ENCODE peak calls at places on chromosomes 2 and 18, in ten cellular contexts. M is left ventricle myocardium inferior, F is A549, H is GM12865, O is kidney, S is astrocyte of the spinal cord, N is Caco-2, Y is natural killer cell, J is AG09309, R is fibroblast of mammary gland. Q is an unnamed sample.

GRCh38 chr2:57544626-57545025 is 502.0 kb upstream of the VRK2 start:
- DNase-seq in M (no peak), F (no peak), H (no peak), O (no peak), S (no peak), N (no peak), Y (no peak), J (no peak), R (no peak), Q (no peak)

GRCh38 chr2:12131975-12132374 is 385.5 kb downstream of the LPIN1 start:
- DNase-seq in M (no peak), F (no peak), H (no peak), O (no peak), S (no peak), N (no peak), Y (no peak), J (peak), R (peak), Q (peak)

GRCh38 chr2:95349568-95350319 is 52.6 kb downstream of the KCNIP3 start:
- DNase-seq in M (no peak), F (no peak), H (no peak), O (peak), S (no peak), N (no peak), Y (no peak), J (no peak), R (no peak), Q (no peak)

GRCh38 chr18:56276466-56276865 is 361.9 kb downstream of the TXNL1 start:
- DNase-seq in M (no peak), F (no peak), H (peak), O (no peak), S (no peak), N (no peak), Y (no peak), J (no peak), R (peak), Q (no peak)

GRCh38 chr2:187481543-187481942 is 33.5 kb upstream of the CALCRL start:
- DNase-seq in M (no peak), F (no peak), H (no peak), O (no peak), S (no peak), N (no peak), Y (no peak), J (no peak), R (no peak), Q (no peak)

GRCh38 chr2:193980599-193980998 is 1676.4 kb upstream of the SLC39A10 start:
- DNase-seq in M (no peak), F (no peak), H (no peak), O (no peak), S (no peak), N (no peak), Y (no peak), J (no peak), R (no peak), Q (no peak)

GRCh38 chr2:46984642-46985476 is 69.3 kb upstream of the MCFD2 start:
- DNase-seq in M (peak), F (peak), H (peak), O (peak), S (peak), N (no peak), Y (no peak), J (peak), R (peak), Q (peak)

GRCh38 chr2:2590796-2591541 is 259.9 kb upstream of the MYT1L start:
- DNase-seq in M (no peak), F (no peak), H (no peak), O (no peak), S (no peak), N (no peak), Y (no peak), J (no peak), R (no peak), Q (no peak)

GRCh38 chr2:3479430-3480320 is 39.7 kb downstream of the ADI1 start:
- DNase-seq in M (no peak), F (no peak), H (no peak), O (no peak), S (no peak), N (no peak), Y (no peak), J (no peak), R (no peak), Q (no peak)

GRCh38 chr2:73640537-73640936 is 1.7 kb downstream of the NAT8 start:
- DNase-seq in M (no peak), F (no peak), H (no peak), O (no peak), S (no peak), N (no peak), Y (no peak), J (no peak), R (peak), Q (peak)

GRCh38 chr2:240985881-240986786 is 12.3 kb upstream of the SNED1 start:
- DNase-seq in M (peak), F (no peak), H (no peak), O (peak), S (no peak), N (no peak), Y (no peak), J (no peak), R (no peak), Q (no peak)

GRCh38 chr2:165778653-165779451 is 15.2 kb downstream of the GALNT3 start:
- DNase-seq in M (no peak), F (no peak), H (peak), O (peak), S (no peak), N (no peak), Y (no peak), J (no peak), R (peak), Q (peak)

GRCh38 chr2:226478121-226478809 is 321.4 kb downstream of the IRS1 start:
- DNase-seq in M (no peak), F (peak), H (no peak), O (peak), S (peak), N (peak), Y (no peak), J (peak), R (peak), Q (peak)

GRCh38 chr2:97714950-97715652 is 1.7 kb downstream of the ZAP70 start:
- DNase-seq in M (peak), F (no peak), H (no peak), O (peak), S (no peak), N (peak), Y (no peak), J (no peak), R (no peak), Q (no peak)

GRCh38 chr2:105612049-105612448 is 132.7 kb upstream of the NCK2 start:
- DNase-seq in M (no peak), F (no peak), H (no peak), O (no peak), S (no peak), N (no peak), Y (no peak), J (no peak), R (no peak), Q (no peak)

GRCh38 chr18:48773821-48774220 is 176.9 kb downstream of the SMAD7 start:
- DNase-seq in M (no peak), F (no peak), H (no peak), O (peak), S (no peak), N (no peak), Y (no peak), J (no peak), R (no peak), Q (no peak)

GRCh38 chr2:203783496-203784203 is 77.2 kb downstream of the CD28 start:
- DNase-seq in M (no peak), F (no peak), H (no peak), O (no peak), S (peak), N (peak), Y (no peak), J (peak), R (peak), Q (no peak)

GRCh38 chr18:45221363-45221762 is 393.9 kb upstream of the SLC14A2 start:
- DNase-seq in M (no peak), F (no peak), H (no peak), O (no peak), S (peak), N (no peak), Y (no peak), J (peak), R (peak), Q (no peak)

GRCh38 chr2:234292205-234292954 is 204.5 kb downstream of the ARL4C start:
- DNase-seq in M (no peak), F (no peak), H (peak), O (no peak), S (peak), N (no peak), Y (peak), J (no peak), R (no peak), Q (no peak)

GRCh38 chr18:32724071-32724696 is 48.6 kb downstream of the KLHL14 start:
- DNase-seq in M (no peak), F (no peak), H (no peak), O (no peak), S (no peak), N (no peak), Y (no peak), J (no peak), R (no peak), Q (no peak)

GRCh38 chr18:51580580-51580979 is 383.1 kb upstream of the MEX3C start:
- DNase-seq in M (no peak), F (no peak), H (no peak), O (no peak), S (no peak), N (no peak), Y (no peak), J (no peak), R (no peak), Q (no peak)

GRCh38 chr2:129891341-129892320 is 87.8 kb upstream of the RAB6C start:
- DNase-seq in M (no peak), F (no peak), H (no peak), O (peak), S (no peak), N (no peak), Y (no peak), J (no peak), R (no peak), Q (no peak)

GRCh38 chr2:18521084-18521483 is 39.4 kb downstream of the RDH14 start:
- DNase-seq in M (no peak), F (no peak), H (no peak), O (no peak), S (no peak), N (no peak), Y (no peak), J (no peak), R (no peak), Q (no peak)

GRCh38 chr2:158459161-158460003 is 2.6 kb downstream of the PKP4 start:
- DNase-seq in M (no peak), F (no peak), H (no peak), O (no peak), S (peak), N (no peak), Y (no peak), J (no peak), R (no peak), Q (peak)

GRCh38 chr2:112679484-112679883 is 33.7 kb downstream of the SLC20A1 start:
- DNase-seq in M (no peak), F (no peak), H (no peak), O (no peak), S (no peak), N (no peak), Y (no peak), J (no peak), R (no peak), Q (peak)

GRCh38 chr18:51211552-51211951 is 14.1 kb upstream of the MEX3C start:
- DNase-seq in M (no peak), F (no peak), H (peak), O (no peak), S (peak), N (no peak), Y (peak), J (peak), R (peak), Q (peak)

GRCh38 chr2:25397777-25398176 is 56.1 kb upstream of the DNMT3A start:
- DNase-seq in M (no peak), F (no peak), H (no peak), O (peak), S (no peak), N (no peak), Y (no peak), J (no peak), R (no peak), Q (no peak)

GRCh38 chr2:59000796-59001195 is 759.7 kb upstream of the FANCL start:
- DNase-seq in M (no peak), F (no peak), H (no peak), O (no peak), S (peak), N (no peak), Y (no peak), J (no peak), R (no peak), Q (no peak)

GRCh38 chr18:35521133-35521532 is 23.4 kb upstream of the INO80C start:
- DNase-seq in M (no peak), F (no peak), H (no peak), O (no peak), S (no peak), N (no peak), Y (no peak), J (no peak), R (no peak), Q (no peak)

GRCh38 chr2:46333912-46334311 is 36.7 kb downstream of the EPAS1 start:
- DNase-seq in M (no peak), F (peak), H (no peak), O (no peak), S (no peak), N (no peak), Y (no peak), J (no peak), R (peak), Q (peak)

GRCh38 chr2:186551323-186552050 is 38.4 kb upstream of the ITGAV start:
- DNase-seq in M (no peak), F (no peak), H (no peak), O (no peak), S (peak), N (no peak), Y (no peak), J (no peak), R (peak), Q (no peak)

GRCh38 chr2:10864888-10865551 is 46.7 kb upstream of the KCNF1 start:
- DNase-seq in M (no peak), F (no peak), H (peak), O (no peak), S (no peak), N (no peak), Y (no peak), J (no peak), R (no peak), Q (no peak)

GRCh38 chr2:144377929-144378328 is 142.0 kb downstream of the ZEB2 start:
- DNase-seq in M (no peak), F (no peak), H (no peak), O (no peak), S (no peak), N (no peak), Y (no peak), J (no peak), R (peak), Q (peak)

GRCh38 chr2:58620127-58620526 is 379.0 kb upstream of the FANCL start:
- DNase-seq in M (no peak), F (no peak), H (no peak), O (no peak), S (no peak), N (no peak), Y (no peak), J (no peak), R (peak), Q (peak)

DNA sequence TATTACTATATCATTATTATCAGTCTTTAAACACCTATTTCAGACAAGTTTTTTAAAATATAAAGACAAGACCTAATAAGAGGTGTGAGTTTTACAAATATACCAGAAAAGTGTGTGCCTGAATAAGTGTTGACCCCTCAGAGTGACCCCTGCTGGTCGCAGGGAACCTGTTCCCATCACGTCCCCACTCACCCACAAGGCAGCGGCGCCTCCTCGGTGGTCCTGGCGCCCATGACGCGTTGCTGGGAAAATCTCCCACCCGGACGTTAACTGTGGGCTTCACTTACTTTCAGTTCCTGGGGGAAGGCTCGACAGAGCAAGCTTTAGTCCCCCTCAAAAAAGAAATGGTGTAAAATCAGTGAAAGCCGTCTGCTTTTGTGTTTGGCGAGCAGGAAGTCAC is 93.5 kb downstream of the TMEM18 start:
- DNase-seq in M (no peak), F (no peak), H (no peak), O (no peak), S (no peak), N (no peak), Y (no peak), J (no peak), R (no peak), Q (no peak)
- TF ChIP-seq CTCF in M (no peak), F (no peak), H (no peak), O (no peak), S (no peak), N (no peak), Y (no peak), J (no peak), R (no peak), Q (no peak)

DNA sequence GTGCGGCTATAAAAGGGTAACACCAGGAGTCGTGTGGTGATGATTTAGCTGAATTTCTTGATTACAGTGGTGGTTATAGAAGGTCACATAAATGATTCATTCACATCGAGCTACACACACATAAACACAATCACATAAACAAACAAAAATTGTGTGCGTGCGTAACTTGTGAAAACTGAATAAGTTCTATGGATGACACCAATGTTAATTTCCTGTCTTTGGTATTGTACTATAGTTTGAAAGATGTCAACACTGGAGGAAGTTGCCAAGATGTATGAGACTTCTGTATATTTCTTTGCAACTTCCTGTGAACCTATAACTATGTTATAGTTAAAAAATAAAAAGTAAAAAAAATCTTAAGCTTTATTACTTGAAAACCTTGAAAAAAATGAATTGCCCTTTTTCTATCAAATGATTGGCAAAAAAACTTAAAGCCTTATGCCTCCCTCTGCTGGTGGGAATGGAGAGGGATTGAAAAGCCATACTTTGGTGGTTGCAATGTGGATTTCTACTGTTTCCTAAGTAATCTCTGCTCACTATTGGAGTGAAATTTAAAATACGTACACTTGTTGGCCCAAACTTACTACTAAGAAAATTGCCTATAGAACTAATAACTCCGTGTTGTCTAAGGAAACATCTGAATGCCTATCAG is 227.7 kb downstream of the RPIA start:
- DNase-seq in M (no peak), F (peak), H (peak), O (no peak), S (peak), N (no peak), Y (no peak), J (no peak), R (peak), Q (peak)
- TF ChIP-seq CTCF in M (peak), F (peak), H (peak), O (peak), S (peak), N (peak), Y (no peak), J (peak), R (peak), Q (peak)

GRCh38 chr2:206086683-206087350 is 843 bp upstream of the INO80D start:
- DNase-seq in M (no peak), F (no peak), H (peak), O (no peak), S (peak), N (no peak), Y (no peak), J (no peak), R (peak), Q (peak)

GRCh38 chr2:206084468-206084869 is 1.5 kb downstream of the INO80D start:
- DNase-seq in M (peak), F (peak), H (peak), O (peak), S (peak), N (peak), Y (peak), J (peak), R (peak), Q (peak)

GRCh38 chr2:206084870-206085741 is 868 bp downstream of the INO80D start:
- DNase-seq in M (peak), F (no peak), H (peak), O (peak), S (peak), N (peak), Y (peak), J (no peak), R (no peak), Q (peak)

GRCh38 chr2:206083602-206084467 is 2.1 kb downstream of the INO80D start:
- DNase-seq in M (no peak), F (no peak), H (peak), O (no peak), S (peak), N (no peak), Y (no peak), J (no peak), R (no peak), Q (peak)

DNA sequence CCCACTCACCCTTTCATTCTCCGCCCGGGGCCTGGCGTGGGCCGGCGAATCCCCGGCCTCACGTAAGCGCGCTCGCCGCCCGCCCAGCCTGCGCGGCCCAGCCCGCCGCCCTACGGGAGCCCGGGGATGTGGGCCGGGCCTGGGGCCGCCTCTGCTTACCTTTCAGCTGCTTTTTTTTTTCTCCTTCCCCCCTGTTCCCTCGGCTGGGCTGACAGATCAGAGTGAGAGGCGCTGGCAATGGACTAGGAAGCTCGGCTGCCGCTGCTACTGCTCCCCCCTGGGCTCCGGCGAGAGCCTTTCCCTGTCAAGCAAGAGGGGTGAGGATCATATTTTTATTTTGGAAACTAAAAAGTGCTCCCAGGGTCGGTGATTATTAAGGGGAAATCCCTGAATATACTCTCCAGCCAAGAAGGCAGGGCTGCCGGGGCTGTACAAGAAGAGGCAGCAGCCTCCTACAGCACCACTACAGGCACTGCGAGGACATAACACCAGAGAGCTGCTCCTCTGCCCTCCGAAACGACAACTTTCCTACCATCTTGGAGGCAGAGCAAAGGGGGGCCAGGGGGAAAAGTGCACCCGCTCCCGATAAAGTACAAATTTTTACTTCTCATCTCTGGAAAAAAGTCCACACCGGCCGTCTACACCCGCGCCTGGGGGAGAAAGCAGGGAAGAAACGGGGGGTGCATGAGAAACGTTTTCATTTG is at the start of gene INO80D:
- DNase-seq in M (peak), F (peak), H (peak), O (peak), S (peak), N (peak), Y (peak), J (peak), R (peak), Q (peak)
- TF ChIP-seq CTCF in M (peak), F (peak), H (peak), O (peak), S (peak), N (peak), Y (peak), J (peak), R (peak), Q (peak)

DNA sequence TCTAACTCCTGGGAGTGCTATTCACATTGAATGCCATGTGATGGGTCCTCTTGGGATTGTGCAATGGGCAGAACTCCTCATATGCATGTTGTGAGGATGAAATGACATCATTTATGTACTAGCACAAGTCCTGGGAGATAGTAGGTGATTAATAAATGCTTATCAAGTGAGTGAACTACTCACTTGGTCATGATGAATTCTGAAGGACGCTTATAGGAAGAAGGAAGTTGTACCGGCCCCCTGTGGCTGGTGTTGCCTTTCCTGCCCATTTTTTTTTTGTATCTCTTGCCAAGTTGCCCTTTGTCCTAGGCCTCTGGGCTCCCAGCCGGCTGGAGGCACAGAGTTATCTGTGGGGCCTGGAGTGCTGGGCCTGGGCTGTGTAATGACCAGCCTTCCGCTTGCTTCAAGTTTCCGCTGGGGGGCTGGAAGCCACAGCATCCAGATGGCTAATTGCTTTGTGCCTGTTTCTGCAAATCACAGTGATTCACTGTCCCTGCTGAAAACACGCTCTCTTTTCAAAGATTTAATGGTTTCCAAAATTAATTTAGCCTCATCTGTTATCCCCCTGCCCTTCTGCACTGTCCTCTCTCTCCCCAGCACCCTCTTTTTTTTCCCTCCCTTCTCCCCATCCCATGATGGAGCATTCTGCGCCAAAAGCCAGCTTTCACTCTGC is 33.7 kb upstream of the MRPL33 start:
- DNase-seq in M (no peak), F (no peak), H (no peak), O (no peak), S (peak), N (peak), Y (no peak), J (peak), R (peak), Q (peak)
- TF ChIP-seq CTCF in M (peak), F (no peak), H (no peak), O (no peak), S (no peak), N (no peak), Y (no peak), J (no peak), R (no peak), Q (no peak)

Q was measured in MCF 10A.